ENCODE peak calls at places on chromosomes 7 and 10, in eight cellular contexts. L is RWPE1, E is right lobe of liver, Z is GM06990, J is mesothelial cell of epicardium, R is transverse colon, S is cardiac fibroblast, H is GM20000. O is an unnamed sample.
A peak's percentile ranks its signal among the peaks of the same experiment; 100 is the strongest.

GRCh38 chr7:157273208-157274202 is 63.3 kb upstream of the DNAJB6 start:
- DNase-seq in Z (peak; percentile 77), S (peak; percentile 82), J (peak; percentile 73), H (peak; percentile 92), R (peak; percentile 69), L (peak; percentile 74), E (peak; percentile 85), O (peak; percentile 76)

GRCh38 chr10:57818522-57818921 is 449.2 kb downstream of the IPMK start:
- DNase-seq in R (no peak), H (no peak), S (no peak), E (no peak), L (no peak), Z (no peak), J (no peak), O (no peak)

GRCh38 chr7:43148161-43148731 is 35.8 kb downstream of the HECW1 start:
- DNase-seq in L (peak; percentile 54), R (no peak), H (no peak), J (no peak), S (no peak), E (no peak), Z (no peak), O (no peak)

GRCh38 chr10:102394801-102395676 is 466 bp upstream of the NFKB2 start:
- DNase-seq in R (peak; percentile 92), H (peak; percentile 94), Z (peak; percentile 93), S (peak; percentile 90), J (peak; percentile 93), L (peak; percentile 95), E (peak; percentile 90), O (peak; percentile 83)

GRCh38 chr7:727806-728460 is 852 bp upstream of the PRKAR1B start:
- DNase-seq in H (no peak), E (no peak), J (no peak), R (no peak), S (peak; percentile 34), Z (no peak), L (no peak), O (no peak)

GRCh38 chr10:118041316-118041715 is 5.4 kb downstream of the RAB11FIP2 start:
- DNase-seq in E (no peak), L (no peak), H (no peak), R (no peak), Z (no peak), S (peak; percentile 71), J (no peak), O (no peak)

GRCh38 chr7:48868916-48869315 is 55.4 kb upstream of the CDC14C start:
- DNase-seq in R (no peak), Z (no peak), L (no peak), H (no peak), E (no peak), S (no peak), J (no peak), O (no peak)

GRCh38 chr10:43594944-43595589 is 11.2 kb upstream of the ZNF485 start:
- DNase-seq in H (peak; percentile 76), E (no peak), S (peak; percentile 64), L (no peak), Z (peak; percentile 63), R (no peak), J (no peak), O (no peak)

GRCh38 chr7:16071246-16071857 is 350.0 kb downstream of the CRPPA start:
- DNase-seq in L (peak; percentile 45), Z (peak; percentile 1), H (peak; percentile 21), S (peak; percentile 80), R (peak; percentile 10), J (no peak), E (no peak), O (peak; percentile 12)

GRCh38 chr7:43303740-43304241 is 191.3 kb downstream of the HECW1 start:
- DNase-seq in L (no peak), E (no peak), H (no peak), R (no peak), S (peak; percentile 13), J (no peak), Z (no peak), O (no peak)

GRCh38 chr10:130234171-130234965 is 98.2 kb downstream of the GLRX3 start:
- DNase-seq in L (no peak), E (no peak), R (no peak), H (no peak), Z (no peak), S (no peak), J (no peak), O (no peak)

GRCh38 chr7:142992427-142992826 is 30.3 kb upstream of the KEL start:
- DNase-seq in E (no peak), L (no peak), J (no peak), Z (no peak), S (peak; percentile 25), R (no peak), H (no peak), O (no peak)

GRCh38 chr10:86335831-86336230 is 30.8 kb downstream of the GRID1 start:
- DNase-seq in J (no peak), S (no peak), L (no peak), H (no peak), Z (no peak), E (peak; percentile 5), R (no peak), O (no peak)

GRCh38 chr10:70053896-70054641 is 1.4 kb downstream of the MACROH2A2 start:
- DNase-seq in L (peak; percentile 30), S (peak; percentile 16), E (no peak), Z (no peak), J (peak; percentile 61), H (no peak), R (peak; percentile 23), O (peak; percentile 37)

GRCh38 chr7:69799048-69799697 is 200.9 kb downstream of the AUTS2 start:
- DNase-seq in R (no peak), L (no peak), Z (no peak), E (no peak), H (no peak), J (no peak), S (no peak), O (no peak)

GRCh38 chr7:157150825-157151412 is 12.2 kb downstream of the UBE3C start:
- DNase-seq in Z (no peak), L (no peak), E (peak; percentile 61), J (no peak), H (no peak), R (no peak), S (peak; percentile 53), O (peak; percentile 26)

GRCh38 chr7:106603300-106603699 is 57.7 kb downstream of the CCDC71L start:
- DNase-seq in H (no peak), L (no peak), Z (no peak), R (no peak), E (no peak), S (no peak), J (no peak), O (no peak)

GRCh38 chr10:24622781-24623301 is 100.8 kb downstream of the ARHGAP21 start:
- DNase-seq in J (no peak), L (no peak), H (peak; percentile 7), S (peak; percentile 49), R (no peak), E (no peak), Z (no peak), O (no peak)
- TF ChIP-seq CTCF in J (no peak), L (no peak), H (no peak), S (no peak), R (no peak), E (no peak), Z (no peak), O (no peak)

GRCh38 chr7:13989138-13989943 is at the start of gene ETV1:
- DNase-seq in H (no peak), L (peak; percentile 75), J (peak; percentile 49), S (peak; percentile 77), R (peak; percentile 35), Z (no peak), E (peak; percentile 79), O (peak; percentile 75)
- TF ChIP-seq CTCF in H (no peak), L (peak; percentile 57), J (no peak), S (peak; percentile 42), R (no peak), Z (no peak), E (peak; percentile 40), O (peak; percentile 49)

DNA sequence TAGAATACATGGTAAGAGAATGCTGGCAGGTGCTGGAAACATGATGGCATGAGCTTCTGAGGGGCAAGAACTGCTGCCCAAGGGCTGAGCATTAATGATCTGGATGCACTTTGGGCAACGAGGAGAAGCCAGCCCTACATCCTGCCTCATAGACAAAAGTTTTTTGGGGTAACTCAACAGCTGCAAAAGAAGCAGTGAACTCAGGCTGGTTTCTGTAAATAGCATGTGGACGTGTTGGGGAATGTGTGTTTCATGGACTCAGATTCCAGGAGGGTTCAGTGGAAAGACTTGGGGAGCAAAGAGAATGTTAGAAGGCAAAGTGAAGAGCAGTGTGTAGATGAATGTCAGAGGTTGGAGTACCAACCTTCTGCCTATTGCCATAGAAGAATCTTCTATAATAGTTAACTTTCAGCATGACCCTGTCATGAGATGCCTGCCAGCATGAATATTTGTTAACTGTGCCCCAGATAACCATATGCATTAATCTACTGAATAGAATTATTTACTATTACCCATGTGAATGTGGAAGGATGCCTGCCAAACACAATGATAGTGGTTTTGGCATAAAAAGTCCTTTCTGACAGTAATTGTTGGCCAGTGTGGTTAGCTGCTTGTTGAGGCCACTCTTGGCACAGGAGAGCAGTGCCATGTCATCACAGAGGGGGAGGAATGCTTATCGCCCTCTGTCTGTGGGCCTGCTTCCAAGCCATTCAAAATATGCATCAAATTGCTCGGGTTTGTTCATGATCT is 165.6 kb downstream of the WNT2 start:
- DNase-seq in Z (no peak), L (peak; percentile 14), J (no peak), S (peak; percentile 96), R (no peak), E (peak; percentile 70), H (no peak), O (no peak)
- TF ChIP-seq CTCF in Z (no peak), L (no peak), J (no peak), S (peak; percentile 51), R (no peak), E (peak; percentile 47), H (no peak), O (no peak)

DNA sequence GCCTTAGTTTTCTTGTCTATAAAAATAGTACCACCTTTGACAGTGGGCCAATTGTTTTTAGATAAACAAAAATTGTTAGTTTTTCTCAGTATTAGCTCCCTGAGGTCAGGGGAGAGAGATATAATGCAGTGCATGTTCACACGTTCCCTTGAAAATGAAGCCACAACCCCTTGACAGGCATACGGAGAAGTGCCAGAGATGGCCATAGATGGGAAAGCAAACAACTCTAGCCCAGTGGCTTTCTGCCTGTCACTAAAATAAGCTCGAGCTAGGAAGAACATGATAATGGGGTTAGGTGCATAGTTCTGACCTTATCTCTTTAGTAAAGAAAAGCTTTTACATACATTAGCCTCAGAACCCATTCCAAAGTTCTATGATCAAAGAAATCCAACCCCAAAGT is 124.9 kb downstream of the CHRM2 start:
- DNase-seq in R (no peak), L (no peak), E (no peak), S (no peak), J (no peak), Z (no peak), H (no peak), O (no peak)
- TF ChIP-seq CTCF in R (no peak), L (no peak), E (no peak), S (no peak), J (no peak), Z (no peak), H (no peak), O (no peak)

O was measured in neural crest cell.